ENCODE peak calls at places on chromosomes 11 and 22, in four cellular contexts. W is left lung, D is RPMI7951, N is T-helper 2 cell. I is an unnamed sample.

GRCh38 chr11:44110231-44110679 is 14.8 kb downstream of the EXT2 start:
- DNase-seq in W (no peak), D (peak; percentile 35), N (peak; percentile 23), I (peak; percentile 66)

GRCh38 chr22:42439821-42440674 is 7.8 kb upstream of the NFAM1 start:
- DNase-seq in W (peak; percentile 89), D (no peak), N (no peak), I (peak; percentile 64)

GRCh38 chr11:6061475-6061874 is 30.9 kb upstream of the OR56A1 start:
- DNase-seq in W (no peak), D (peak; percentile 2), N (no peak), I (no peak)

GRCh38 chr22:27199354-27199753 is 542.0 kb downstream of the MIAT start:
- DNase-seq in W (no peak), D (no peak), N (no peak), I (no peak)

GRCh38 chr11:59615132-59615636 is 390 bp downstream of the OSBP start:
- DNase-seq in W (peak; percentile 88), D (peak; percentile 13), N (peak; percentile 70), I (peak; percentile 8)

GRCh38 chr11:123166095-123166559 is 28.9 kb downstream of the CLMP start:
- DNase-seq in W (no peak), D (peak; percentile 94), N (no peak), I (peak; percentile 1)

GRCh38 chr11:12893787-12894672 is 115.1 kb upstream of the RASSF10 start:
- DNase-seq in W (no peak), D (peak; percentile 39), N (peak; percentile 31), I (peak; percentile 45)

GRCh38 chr11:111220716-111221115 is 24.8 kb upstream of the POU2AF2 start:
- DNase-seq in W (no peak), D (no peak), N (no peak), I (no peak)

GRCh38 chr22:22721681-22722309 is 77.4 kb downstream of the GGTLC2 start:
- DNase-seq in W (no peak), D (peak; percentile 43), N (no peak), I (no peak)

GRCh38 chr11:86569109-86569508 is 103.3 kb downstream of the ME3 start:
- DNase-seq in W (peak; percentile 55), D (no peak), N (no peak), I (no peak)

GRCh38 chr11:62910141-62910882 is 10.9 kb downstream of the CHRM1 start:
- DNase-seq in W (peak; percentile 60), D (no peak), N (no peak), I (no peak)

GRCh38 chr22:35217541-35217940 is 39.8 kb upstream of the HMGXB4 start:
- DNase-seq in W (no peak), D (peak; percentile 58), N (no peak), I (no peak)

GRCh38 chr11:1292018-1292643 is 17.3 kb downstream of the TOLLIP start:
- DNase-seq in W (no peak), D (no peak), N (no peak), I (no peak)

GRCh38 chr11:75199412-75199955 is 41.1 kb upstream of the TPBGL start:
- DNase-seq in W (no peak), D (no peak), N (no peak), I (no peak)

GRCh38 chr11:64381350-64381749 is 22.4 kb downstream of the RPS6KA4 start:
- DNase-seq in W (no peak), D (no peak), N (no peak), I (no peak)

GRCh38 chr11:36233226-36233625 is 56.0 kb downstream of the COMMD9 start:
- DNase-seq in W (no peak), D (no peak), N (no peak), I (no peak)

GRCh38 chr22:40404251-40405177 is 34.1 kb downstream of the SGSM3 start:
- DNase-seq in W (no peak), D (no peak), N (no peak), I (no peak)

GRCh38 chr11:64284962-64285884 is at the start of gene GPR137:
- DNase-seq in W (peak; percentile 97), D (peak; percentile 73), N (peak; percentile 87), I (peak; percentile 88)

GRCh38 chr11:74057251-74058151 is 48.6 kb upstream of the UCP3 start:
- DNase-seq in W (no peak), D (peak; percentile 41), N (no peak), I (no peak)

GRCh38 chr11:6395470-6396060 is 5.3 kb downstream of the SMPD1 start:
- DNase-seq in W (no peak), D (no peak), N (no peak), I (no peak)

GRCh38 chr22:17375914-17376614 is 6.8 kb downstream of the CECR2 start:
- DNase-seq in W (no peak), D (no peak), N (no peak), I (no peak)

GRCh38 chr11:130227373-130227772 is 67.8 kb downstream of the ST14 start:
- DNase-seq in W (no peak), D (no peak), N (no peak), I (no peak)

GRCh38 chr11:17803751-17804334 is 69.3 kb downstream of the KCNC1 start:
- DNase-seq in W (no peak), D (no peak), N (no peak), I (no peak)

GRCh38 chr11:130383363-130384168 is 44.8 kb downstream of the ADAMTS8 start:
- DNase-seq in W (no peak), D (peak; percentile 88), N (no peak), I (peak; percentile 80)

I was measured in KBM-7.